ENCODE peak calls at places on chromosome 7, in six cellular contexts. One of them, this sample, is unnamed.

GRCh38 chr7:41463770-41464470 is 239.0 kb downstream of the INHBA start:
- DNase-seq in cardiac muscle cell: no peak
- DNase-seq in GM04504: no peak
- DNase-seq in hypothalamus: no peak
- DNase-seq in right lobe of liver: no peak
- DNase-seq in SW480: no peak
- DNase-seq in this sample: no peak

GRCh38 chr7:137943132-137943551 is 58.7 kb downstream of the CREB3L2 start:
- DNase-seq in GM04504: no peak
- DNase-seq in cardiac muscle cell: peak; percentile 95
- DNase-seq in right lobe of liver: no peak
- DNase-seq in SW480: no peak
- DNase-seq in hypothalamus: no peak
- DNase-seq in this sample: no peak

GRCh38 chr7:98278408-98278807 is 3.1 kb upstream of the BRI3 start:
- DNase-seq in GM04504: no peak
- DNase-seq in right lobe of liver: no peak
- DNase-seq in cardiac muscle cell: no peak
- DNase-seq in SW480: peak; percentile 73
- DNase-seq in hypothalamus: no peak
- DNase-seq in this sample: no peak

GRCh38 chr7:120023494-120024167 is 249.3 kb upstream of the KCND2 start:
- DNase-seq in SW480: no peak
- DNase-seq in cardiac muscle cell: peak; percentile 33
- DNase-seq in hypothalamus: no peak
- DNase-seq in right lobe of liver: no peak
- DNase-seq in GM04504: no peak
- DNase-seq in this sample: no peak

GRCh38 chr7:6630007-6630849 is 6.9 kb upstream of the ZNF316 start:
- DNase-seq in hypothalamus: no peak
- DNase-seq in right lobe of liver: no peak
- DNase-seq in SW480: no peak
- DNase-seq in GM04504: no peak
- DNase-seq in cardiac muscle cell: no peak
- DNase-seq in this sample: no peak

GRCh38 chr7:102874166-102874829 is 38.5 kb upstream of the LRRC17 start:
- DNase-seq in SW480: peak; percentile 79
- DNase-seq in right lobe of liver: no peak
- DNase-seq in cardiac muscle cell: peak; percentile 67
- DNase-seq in hypothalamus: no peak
- DNase-seq in GM04504: peak; percentile 55
- DNase-seq in this sample: no peak

GRCh38 chr7:2148814-2149213 is 83.9 kb downstream of the MAD1L1 start:
- DNase-seq in GM04504: no peak
- DNase-seq in cardiac muscle cell: no peak
- DNase-seq in right lobe of liver: no peak
- DNase-seq in hypothalamus: no peak
- DNase-seq in SW480: no peak
- DNase-seq in this sample: no peak

GRCh38 chr7:2626498-2627117 is 5.2 kb upstream of the TTYH3 start:
- DNase-seq in SW480: no peak
- DNase-seq in GM04504: peak; percentile 78
- DNase-seq in right lobe of liver: peak; percentile 63
- DNase-seq in cardiac muscle cell: peak; percentile 92
- DNase-seq in hypothalamus: no peak
- DNase-seq in this sample: no peak

GRCh38 chr7:159097661-159098423 is 46.8 kb downstream of the VIPR2 start:
- DNase-seq in cardiac muscle cell: no peak
- DNase-seq in hypothalamus: no peak
- DNase-seq in right lobe of liver: peak; percentile 8
- DNase-seq in SW480: no peak
- DNase-seq in GM04504: no peak
- DNase-seq in this sample: no peak

GRCh38 chr7:47283497-47284131 is 298.3 kb downstream of the TNS3 start:
- DNase-seq in GM04504: no peak
- DNase-seq in hypothalamus: no peak
- DNase-seq in right lobe of liver: peak; percentile 69
- DNase-seq in SW480: peak; percentile 89
- DNase-seq in cardiac muscle cell: no peak
- DNase-seq in this sample: no peak

GRCh38 chr7:35593896-35594295 is 101.0 kb downstream of the HERPUD2 start:
- DNase-seq in cardiac muscle cell: no peak
- DNase-seq in SW480: no peak
- DNase-seq in hypothalamus: no peak
- DNase-seq in GM04504: no peak
- DNase-seq in right lobe of liver: no peak
- DNase-seq in this sample: peak; percentile 19

GRCh38 chr7:31493714-31494181 is 20.1 kb upstream of the ITPRID1 start:
- DNase-seq in hypothalamus: no peak
- DNase-seq in GM04504: no peak
- DNase-seq in cardiac muscle cell: peak; percentile 54
- DNase-seq in SW480: peak; percentile 18
- DNase-seq in right lobe of liver: no peak
- DNase-seq in this sample: no peak

GRCh38 chr7:159026271-159027047 is 118.2 kb downstream of the VIPR2 start:
- DNase-seq in GM04504: no peak
- DNase-seq in SW480: no peak
- DNase-seq in right lobe of liver: no peak
- DNase-seq in hypothalamus: no peak
- DNase-seq in cardiac muscle cell: no peak
- DNase-seq in this sample: peak; percentile 38

GRCh38 chr7:4737300-4737699 is 38.1 kb upstream of the AP5Z1 start:
- DNase-seq in right lobe of liver: no peak
- DNase-seq in SW480: no peak
- DNase-seq in cardiac muscle cell: no peak
- DNase-seq in hypothalamus: no peak
- DNase-seq in GM04504: no peak
- DNase-seq in this sample: no peak

GRCh38 chr7:44306608-44307007 is 18.8 kb downstream of the CAMK2B start:
- DNase-seq in right lobe of liver: peak; percentile 2
- DNase-seq in GM04504: no peak
- DNase-seq in SW480: no peak
- DNase-seq in cardiac muscle cell: no peak
- DNase-seq in hypothalamus: no peak
- DNase-seq in this sample: no peak

GRCh38 chr7:130909161-130909836 is 175.3 kb upstream of the KLF14 start:
- DNase-seq in SW480: peak; percentile 18
- DNase-seq in right lobe of liver: no peak
- DNase-seq in GM04504: no peak
- DNase-seq in hypothalamus: no peak
- DNase-seq in cardiac muscle cell: no peak
- DNase-seq in this sample: no peak

GRCh38 chr7:66634816-66635215 is 6.1 kb downstream of the KCTD7 start:
- DNase-seq in GM04504: no peak
- DNase-seq in hypothalamus: no peak
- DNase-seq in right lobe of liver: no peak
- DNase-seq in SW480: no peak
- DNase-seq in cardiac muscle cell: no peak
- DNase-seq in this sample: no peak

GRCh38 chr7:44305564-44306507 is 19.6 kb downstream of the CAMK2B start:
- DNase-seq in hypothalamus: no peak
- DNase-seq in GM04504: no peak
- DNase-seq in cardiac muscle cell: no peak
- DNase-seq in right lobe of liver: peak; percentile 7
- DNase-seq in SW480: no peak
- DNase-seq in this sample: peak; percentile 0

GRCh38 chr7:143384741-143385631 is 3.8 kb downstream of the ZYX start:
- DNase-seq in right lobe of liver: no peak
- DNase-seq in hypothalamus: no peak
- DNase-seq in cardiac muscle cell: peak; percentile 81
- DNase-seq in SW480: no peak
- DNase-seq in GM04504: no peak
- DNase-seq in this sample: no peak

GRCh38 chr7:49866910-49867309 is 93.5 kb downstream of the VWC2 start:
- DNase-seq in SW480: no peak
- DNase-seq in cardiac muscle cell: no peak
- DNase-seq in GM04504: no peak
- DNase-seq in hypothalamus: no peak
- DNase-seq in right lobe of liver: no peak
- DNase-seq in this sample: no peak

GRCh38 chr7:75711634-75712494 is 26.9 kb downstream of the HIP1 start:
- DNase-seq in hypothalamus: no peak
- DNase-seq in SW480: no peak
- DNase-seq in right lobe of liver: no peak
- DNase-seq in GM04504: no peak
- DNase-seq in cardiac muscle cell: peak; percentile 66
- DNase-seq in this sample: no peak

GRCh38 chr7:144834516-144835165 is 1.2 kb downstream of the TPK1 start:
- DNase-seq in cardiac muscle cell: peak; percentile 55
- DNase-seq in hypothalamus: peak; percentile 6
- DNase-seq in SW480: no peak
- DNase-seq in right lobe of liver: peak; percentile 25
- DNase-seq in GM04504: no peak
- DNase-seq in this sample: no peak

GRCh38 chr7:3197567-3198212 is 103.4 kb upstream of the SDK1 start:
- DNase-seq in GM04504: no peak
- DNase-seq in cardiac muscle cell: no peak
- DNase-seq in SW480: no peak
- DNase-seq in right lobe of liver: no peak
- DNase-seq in hypothalamus: no peak
- DNase-seq in this sample: no peak

GRCh38 chr7:99155207-99155606 is 11.3 kb upstream of the SMURF1 start:
- DNase-seq in SW480: no peak
- DNase-seq in GM04504: no peak
- DNase-seq in hypothalamus: no peak
- DNase-seq in cardiac muscle cell: no peak
- DNase-seq in right lobe of liver: no peak
- DNase-seq in this sample: no peak

GRCh38 chr7:135748770-135749169 is at the start of gene FAM180A:
- DNase-seq in cardiac muscle cell: peak; percentile 91
- DNase-seq in GM04504: peak; percentile 76
- DNase-seq in SW480: no peak
- DNase-seq in hypothalamus: no peak
- DNase-seq in right lobe of liver: no peak
- DNase-seq in this sample: no peak

GRCh38 chr7:154841731-154842331 is 161.1 kb downstream of the PAXIP1 start:
- DNase-seq in right lobe of liver: no peak
- DNase-seq in hypothalamus: no peak
- DNase-seq in GM04504: no peak
- DNase-seq in SW480: no peak
- DNase-seq in cardiac muscle cell: no peak
- DNase-seq in this sample: no peak

GRCh38 chr7:43482679-43483252 is 100.1 kb upstream of the STK17A start:
- DNase-seq in hypothalamus: no peak
- DNase-seq in SW480: no peak
- DNase-seq in right lobe of liver: no peak
- DNase-seq in cardiac muscle cell: no peak
- DNase-seq in GM04504: no peak
- DNase-seq in this sample: no peak

GRCh38 chr7:75889223-75889825 is 10.5 kb downstream of the RHBDD2 start:
- DNase-seq in right lobe of liver: no peak
- DNase-seq in GM04504: no peak
- DNase-seq in hypothalamus: no peak
- DNase-seq in cardiac muscle cell: no peak
- DNase-seq in SW480: no peak
- DNase-seq in this sample: no peak

GRCh38 chr7:148191391-148192076 is 399.0 kb upstream of the C7orf33 start:
- DNase-seq in GM04504: no peak
- DNase-seq in right lobe of liver: no peak
- DNase-seq in cardiac muscle cell: peak; percentile 59
- DNase-seq in hypothalamus: no peak
- DNase-seq in SW480: no peak
- DNase-seq in this sample: no peak